ENCODE peak calls at places on chromosomes 3 and 15, in five cellular contexts. F is Calu3; H is cardiac muscle cell; J is mesothelial cell of epicardium; S is CD8-positive, alpha-beta T cell. W is an unnamed sample.

GRCh38 chr3:158731938-158732855 is at the start of gene RARRES1:
- DNase-seq in F (peak), H (peak), J (peak), S (peak), W (peak)

GRCh38 chr3:50340404-50341329 is at the start of gene RASSF1:
- DNase-seq in F (no peak), H (peak), J (no peak), S (peak), W (no peak)

GRCh38 chr15:78727561-78727960 is 83.7 kb downstream of the ADAMTS7 start:
- DNase-seq in F (no peak), H (peak), J (no peak), S (peak), W (no peak)

GRCh38 chr3:121660356-121661171 is at the start of gene HCLS1:
- DNase-seq in F (no peak), H (peak), J (no peak), S (peak), W (peak)

GRCh38 chr3:59210260-59210659 is 160.4 kb upstream of the CFAP20DC start:
- DNase-seq in F (no peak), H (no peak), J (no peak), S (no peak), W (no peak)

GRCh38 chr15:57857871-57858270 is 151.4 kb downstream of the POLR2M start:
- DNase-seq in F (no peak), H (no peak), J (no peak), S (no peak), W (no peak)

GRCh38 chr3:57164217-57164605 is 942 bp downstream of the IL17RD start:
- DNase-seq in F (peak), H (peak), J (peak), S (no peak), W (no peak)

GRCh38 chr3:113531826-113532697 is at the start of gene SIDT1:
- DNase-seq in F (peak), H (no peak), J (no peak), S (peak), W (peak)

GRCh38 chr3:29465836-29466235 is 185.0 kb downstream of the RBMS3 start:
- DNase-seq in F (no peak), H (peak), J (no peak), S (no peak), W (no peak)

GRCh38 chr15:32849769-32850668 is 132.2 kb downstream of the GREM1 start:
- DNase-seq in F (no peak), H (peak), J (no peak), S (no peak), W (no peak)

GRCh38 chr3:61224823-61225222 is 26.4 kb downstream of the FHIT start:
- DNase-seq in F (no peak), H (no peak), J (no peak), S (no peak), W (no peak)

GRCh38 chr15:25852696-25853524 is 10.2 kb downstream of the ATP10A start:
- DNase-seq in F (no peak), H (peak), J (no peak), S (no peak), W (peak)

GRCh38 chr3:44992555-44993470 is 16.8 kb downstream of the EXOSC7 start:
- DNase-seq in F (peak), H (peak), J (no peak), S (no peak), W (no peak)

GRCh38 chr15:79989682-79990081 is 18.7 kb upstream of the BCL2A1 start:
- DNase-seq in F (no peak), H (peak), J (no peak), S (no peak), W (no peak)

GRCh38 chr15:43249699-43250203 is 17.0 kb downstream of the TGM5 start:
- DNase-seq in F (no peak), H (peak), J (no peak), S (no peak), W (peak)

GRCh38 chr3:171293142-171293782 is 166.9 kb downstream of the TNIK start:
- DNase-seq in F (no peak), H (no peak), J (no peak), S (no peak), W (no peak)

GRCh38 chr3:195850857-195851531 is 39.3 kb upstream of the MUC4 start:
- DNase-seq in F (peak), H (peak), J (peak), S (peak), W (peak)

GRCh38 chr3:49469037-49469875 is 811 bp upstream of the DAG1 start:
- DNase-seq in F (peak), H (peak), J (peak), S (no peak), W (no peak)

GRCh38 chr15:43143203-43143941 is 10.0 kb downstream of the TMEM62 start:
- DNase-seq in F (no peak), H (no peak), J (no peak), S (no peak), W (no peak)

GRCh38 chr15:51888593-51889195 is 59.2 kb downstream of the TMOD3 start:
- DNase-seq in F (no peak), H (peak), J (no peak), S (no peak), W (no peak)

GRCh38 chr3:72165808-72166207 is 380.9 kb upstream of the PROK2 start:
- DNase-seq in F (no peak), H (no peak), J (no peak), S (no peak), W (no peak)

GRCh38 chr3:172591876-172592771 is 68.9 kb upstream of the TNFSF10 start:
- DNase-seq in F (no peak), H (no peak), J (no peak), S (peak), W (peak)

GRCh38 chr15:66945842-66946241 is 119.6 kb upstream of the SMAD3 start:
- DNase-seq in F (no peak), H (no peak), J (no peak), S (no peak), W (no peak)

GRCh38 chr15:66947471-66947870 is 117.9 kb upstream of the SMAD3 start:
- DNase-seq in F (no peak), H (no peak), J (no peak), S (no peak), W (no peak)

GRCh38 chr15:66945286-66945685 is 120.1 kb upstream of the SMAD3 start:
- DNase-seq in F (no peak), H (no peak), J (no peak), S (no peak), W (no peak)

GRCh38 chr15:66948294-66948693 is 117.1 kb upstream of the SMAD3 start:
- DNase-seq in F (no peak), H (no peak), J (no peak), S (no peak), W (no peak)

DNA sequence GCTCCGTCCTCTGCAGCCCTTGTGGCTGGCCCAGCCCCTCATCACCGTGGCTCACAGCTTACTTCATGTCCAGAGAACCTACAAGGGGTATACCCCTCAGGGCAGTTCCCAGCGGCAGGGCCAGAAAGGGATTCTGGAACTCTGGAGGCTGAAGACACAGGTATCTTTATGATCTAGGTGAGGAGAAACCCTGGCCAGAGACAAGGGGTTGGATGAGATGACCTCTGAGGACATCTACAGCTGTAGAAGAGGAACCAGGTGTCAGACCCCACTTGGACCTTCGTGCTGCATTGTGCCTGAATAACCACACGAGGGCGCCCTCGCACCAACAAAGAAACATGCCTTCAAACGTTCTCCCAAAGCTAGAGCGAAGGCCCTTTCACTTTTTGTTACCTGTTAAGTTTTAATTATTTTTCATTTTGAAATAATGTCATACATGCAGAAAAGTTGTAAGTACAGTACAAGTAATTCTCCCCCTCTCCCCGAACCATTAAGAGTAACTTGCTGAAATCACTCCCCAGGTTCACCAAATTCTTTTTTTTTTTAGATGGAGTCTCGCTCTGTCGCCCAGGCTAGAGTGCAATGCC is 118.7 kb upstream of the SMAD3 start:
- DNase-seq in F (peak), H (peak), J (peak), S (peak), W (peak)
- TF ChIP-seq CTCF in F (peak), H (peak), J (peak), S (peak), W (peak)

DNA sequence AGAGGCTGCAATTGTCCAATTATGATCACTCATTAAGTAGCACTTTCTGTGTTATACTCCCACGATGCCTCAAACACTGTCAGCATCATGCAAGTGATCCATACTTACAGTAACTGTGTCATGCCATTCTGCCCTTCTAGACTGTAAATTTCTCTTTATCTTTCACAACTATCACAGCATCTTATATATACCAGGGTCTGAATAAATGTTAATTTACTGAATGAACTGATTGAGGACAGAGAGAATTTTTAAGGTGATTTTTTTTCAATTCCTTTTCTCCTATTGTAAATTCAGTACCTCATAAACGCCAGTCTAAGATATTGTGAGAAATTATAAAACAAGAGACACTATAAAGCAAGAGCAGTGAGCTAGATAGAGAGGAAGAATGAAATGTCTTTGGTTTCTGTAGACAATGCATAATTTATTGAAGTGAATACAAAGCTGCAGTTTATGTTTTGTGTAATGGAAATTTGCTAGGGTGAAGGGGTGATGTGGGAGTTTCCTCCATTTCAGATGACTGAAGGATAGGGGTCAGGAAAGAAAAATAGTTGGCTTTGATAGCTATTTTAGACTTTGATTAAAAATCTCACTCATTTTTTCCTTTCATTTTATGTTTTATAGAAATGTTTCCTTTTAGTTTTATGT is 17.3 kb downstream of the CD200 start:
- DNase-seq in F (no peak), H (no peak), J (no peak), S (no peak), W (no peak)
- TF ChIP-seq CTCF in F (no peak), H (no peak), J (no peak), S (no peak), W (no peak)

GRCh38 chr3:14369675-14370669 is 32.4 kb upstream of the SLC6A6 start:
- DNase-seq in F (peak), H (no peak), J (no peak), S (no peak), W (no peak)
- TF ChIP-seq CTCF in F (peak), H (no peak), J (no peak), S (no peak), W (no peak)

DNA sequence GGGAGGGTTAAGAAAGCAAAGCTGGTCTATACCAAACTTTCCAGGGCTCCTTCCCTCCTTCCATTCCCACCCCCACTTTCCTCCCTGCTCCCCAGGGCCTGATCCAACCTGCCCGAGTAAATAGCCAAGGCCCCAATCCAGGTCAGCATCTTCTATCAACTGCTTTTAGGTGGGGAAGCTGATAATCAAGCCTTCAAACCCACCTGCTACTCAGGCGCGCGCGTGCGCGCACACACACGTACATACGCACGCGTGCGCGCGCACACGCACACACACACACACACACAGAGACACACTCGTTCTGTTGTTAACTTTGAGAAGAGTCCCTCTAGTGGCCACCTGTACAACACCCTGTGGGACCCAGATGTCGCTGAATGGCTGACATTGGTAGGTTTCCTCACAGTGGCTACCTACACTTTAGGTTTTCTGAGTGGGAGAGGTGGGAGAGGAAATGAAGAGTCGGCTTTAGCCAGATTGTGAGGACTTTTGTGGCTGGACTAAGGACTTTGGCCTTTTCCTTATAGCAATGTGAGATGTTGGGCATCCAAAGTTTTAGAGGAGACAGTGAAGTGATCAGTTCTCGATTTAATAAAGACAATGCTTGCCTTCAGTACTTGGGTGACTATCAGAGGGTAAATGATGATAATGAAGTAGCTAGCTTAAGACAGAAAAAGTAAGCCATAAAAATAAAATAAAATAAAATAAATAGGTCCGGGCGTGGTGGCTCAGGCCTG is 179.9 kb upstream of the C2CD4B start:
- DNase-seq in F (peak), H (peak), J (peak), S (peak), W (peak)
- TF ChIP-seq CTCF in F (peak), H (peak), J (peak), S (peak), W (peak)

GRCh38 chr3:143928056-143928455 is 43.6 kb upstream of the DIPK2A start:
- DNase-seq in F (no peak), H (peak), J (no peak), S (no peak), W (no peak)

GRCh38 chr3:143928541-143929255 is 42.9 kb upstream of the DIPK2A start:
- DNase-seq in F (no peak), H (peak), J (no peak), S (no peak), W (no peak)

GRCh38 chr3:143918848-143919247 is 52.8 kb upstream of the DIPK2A start:
- DNase-seq in F (no peak), H (no peak), J (no peak), S (no peak), W (no peak)

DNA sequence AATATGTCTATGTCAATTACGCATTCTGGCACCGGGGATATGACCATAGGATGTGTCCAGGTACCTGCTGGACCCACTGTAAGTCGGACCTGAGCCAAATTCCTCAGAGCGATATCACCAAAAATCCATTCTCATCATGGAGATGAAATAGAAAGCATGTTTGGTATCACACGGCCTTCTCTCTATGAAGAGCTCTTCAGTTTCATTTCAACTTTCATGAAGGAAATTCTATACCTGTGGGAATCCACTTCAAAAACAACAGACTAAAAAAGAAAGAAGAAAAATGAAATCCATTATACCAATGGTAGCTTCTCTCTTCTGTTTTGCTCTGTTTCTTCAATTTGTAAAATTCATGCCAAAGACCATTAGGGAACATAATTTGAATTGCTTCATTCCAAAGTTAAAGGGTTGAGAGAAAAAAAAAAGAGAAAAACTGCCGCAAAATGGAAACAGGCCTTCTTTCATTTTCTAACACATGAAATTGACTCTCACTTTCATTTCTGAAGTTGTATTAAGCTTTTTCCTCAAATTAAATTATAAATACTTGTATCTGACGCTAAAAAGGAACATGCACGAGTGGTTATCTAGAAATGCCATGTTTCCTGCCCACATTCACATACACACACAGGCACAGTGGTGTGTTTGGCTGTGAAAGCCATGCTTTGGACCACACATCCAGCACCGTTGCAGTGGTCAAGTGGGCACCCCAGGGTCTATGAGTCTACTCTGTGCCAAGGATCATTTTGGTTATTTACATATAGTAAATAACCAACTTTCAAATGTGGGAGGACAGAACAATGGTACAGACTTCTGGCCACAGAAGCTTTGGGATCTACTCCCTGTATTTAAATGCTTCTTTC is 46.9 kb upstream of the DIPK2A start:
- DNase-seq in F (no peak), H (no peak), J (no peak), S (no peak), W (no peak)
- TF ChIP-seq CTCF in F (no peak), H (no peak), J (no peak), S (no peak), W (no peak)

DNA sequence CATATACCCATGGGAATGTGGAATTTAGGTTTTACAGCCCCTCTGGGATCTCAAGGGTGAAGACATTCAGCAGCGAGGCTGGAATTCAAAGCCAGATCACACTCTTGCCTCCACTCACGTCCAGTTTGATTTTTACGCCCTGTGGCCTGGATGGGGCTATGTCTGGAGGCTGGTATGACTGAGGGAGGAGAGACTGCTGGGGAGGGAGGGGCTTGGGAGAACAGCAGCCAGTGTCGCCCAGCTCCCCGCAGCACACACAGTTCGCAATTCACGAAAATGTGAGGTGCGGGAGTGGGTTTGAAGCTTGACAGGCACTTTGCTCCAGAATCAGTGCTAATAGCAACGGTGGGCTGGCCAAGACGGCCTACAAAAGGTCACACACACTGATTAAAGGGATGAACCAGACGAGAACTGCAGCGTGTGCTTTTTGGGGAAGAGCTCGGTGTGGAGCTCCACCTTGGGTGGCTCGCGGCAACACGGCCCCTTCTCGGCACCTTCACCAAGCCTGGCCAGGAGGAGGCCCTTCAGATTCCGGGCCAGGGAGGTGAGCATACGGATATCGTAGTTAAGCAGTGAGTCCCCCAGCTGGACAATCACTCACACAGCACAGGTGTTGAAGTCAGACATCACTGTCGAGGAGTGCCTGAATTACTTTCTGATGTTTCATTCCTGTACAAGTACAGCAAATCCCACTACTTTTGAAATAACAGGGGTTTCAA is 16.4 kb downstream of the EHD4 start:
- DNase-seq in F (no peak), H (no peak), J (no peak), S (no peak), W (no peak)
- TF ChIP-seq CTCF in F (no peak), H (no peak), J (no peak), S (no peak), W (no peak)

DNA sequence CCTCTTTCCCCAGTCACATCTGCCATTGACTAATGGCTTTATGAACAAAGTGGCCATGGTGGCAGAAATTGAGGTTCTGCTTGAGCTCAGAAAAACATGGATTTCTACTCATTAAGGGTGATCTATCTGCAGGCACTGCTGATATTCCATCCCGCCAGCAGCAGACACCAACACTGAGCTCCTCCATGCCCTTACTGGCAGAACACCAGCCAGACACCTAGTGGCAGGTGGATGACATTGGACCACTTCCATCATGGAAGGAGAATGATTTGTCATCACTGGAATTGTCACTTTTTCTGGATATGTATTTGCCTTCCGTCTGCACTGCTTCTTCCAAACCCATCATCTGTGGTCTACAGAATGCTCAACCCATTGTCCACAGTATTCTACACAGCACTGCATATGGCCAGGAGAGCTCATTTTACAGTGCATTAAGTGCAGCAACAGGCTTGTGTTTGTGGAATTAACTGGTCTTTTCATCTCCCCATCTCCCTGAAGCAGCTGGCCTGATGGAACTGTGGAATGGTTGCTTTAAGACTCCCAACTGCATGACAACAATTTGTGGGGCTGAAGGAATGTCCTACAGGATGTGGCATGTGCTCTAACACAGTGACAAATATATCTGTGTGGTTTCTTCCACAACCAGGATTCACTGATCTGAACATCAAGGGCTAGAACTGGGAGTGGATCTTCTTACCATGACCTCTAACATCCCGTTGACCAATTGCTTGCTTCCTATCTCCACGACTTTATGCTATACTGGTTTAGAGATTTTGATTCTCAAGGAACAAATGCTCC is 103.4 kb downstream of the WNT7A start:
- DNase-seq in F (no peak), H (no peak), J (peak), S (no peak), W (no peak)
- TF ChIP-seq CTCF in F (no peak), H (no peak), J (no peak), S (no peak), W (peak)

GRCh38 chr15:67173015-67173414 is 81.4 kb downstream of the AAGAB start:
- DNase-seq in F (no peak), H (no peak), J (no peak), S (no peak), W (no peak)
- TF ChIP-seq CTCF in F (no peak), H (no peak), J (no peak), S (no peak), W (no peak)

W was measured in GM12864.